ENCODE peak calls at places on chromosomes 13 and 19, in nine cellular contexts. M is GM12891; K is substantia nigra; I is NCI-H1105; L is brain microvascular endothelial cell; R is stimulated activated CD8-positive, alpha-beta memory T cell treated with anti-CD3 and anti-CD28 coated beads, Interleukin-4, amount 100 ng/mL, for 48 hours; A is activated CD4-positive, alpha-beta T cell treated with anti-CD3 and anti-CD28 coated beads, Interleukin-2, amount 50 U/mL, for 48 hours; P is stomach; B is GM12865. T is an unnamed sample.

GRCh38 chr13:22210134-22210930 is 539.5 kb downstream of the FGF9 start:
- DNase-seq in M (no peak), K (no peak), I (no peak), L (no peak), R (no peak), A (no peak), P (no peak), B (no peak), T (no peak)

GRCh38 chr19:8361921-8362793 is 1.8 kb upstream of the ANGPTL4 start:
- DNase-seq in M (no peak), K (peak; percentile 79), I (peak; percentile 73), L (peak; percentile 98), R (peak; percentile 61), A (peak; percentile 64), P (peak; percentile 98), B (no peak), T (peak; percentile 95)

GRCh38 chr19:35318679-35319448 is 10.1 kb upstream of the CD22 start:
- DNase-seq in M (no peak), K (peak; percentile 87), I (no peak), L (peak; percentile 49), R (peak; percentile 43), A (no peak), P (peak; percentile 32), B (no peak), T (peak; percentile 61)

GRCh38 chr13:97478247-97478646 is 44.3 kb downstream of the RAP2A start:
- DNase-seq in M (no peak), K (no peak), I (no peak), L (no peak), R (no peak), A (no peak), P (no peak), B (no peak), T (no peak)

GRCh38 chr19:35140898-35141626 is 2.0 kb upstream of the FXYD7 start:
- DNase-seq in M (peak; percentile 100), K (peak; percentile 93), I (peak; percentile 57), L (peak; percentile 84), R (peak; percentile 98), A (peak; percentile 97), P (peak; percentile 97), B (peak; percentile 92), T (peak; percentile 96)

GRCh38 chr13:67438465-67438864 is 208.3 kb upstream of the PCDH9 start:
- DNase-seq in M (no peak), K (no peak), I (no peak), L (no peak), R (no peak), A (no peak), P (no peak), B (no peak), T (no peak)

GRCh38 chr19:40315812-40316475 is 30.8 kb upstream of the AKT2 start:
- DNase-seq in M (no peak), K (no peak), I (no peak), L (no peak), R (no peak), A (no peak), P (no peak), B (no peak), T (no peak)

GRCh38 chr19:45348367-45349125 is 8.0 kb downstream of the KLC3 start:
- DNase-seq in M (no peak), K (no peak), I (no peak), L (no peak), R (no peak), A (no peak), P (no peak), B (no peak), T (no peak)

GRCh38 chr13:89763011-89763410 is 1584.5 kb upstream of the MIR17HG start:
- DNase-seq in M (no peak), K (no peak), I (no peak), L (no peak), R (no peak), A (no peak), P (no peak), B (no peak), T (no peak)

GRCh38 chr13:93116809-93117208 is 109.8 kb upstream of the GPC6 start:
- DNase-seq in M (no peak), K (no peak), I (no peak), L (no peak), R (no peak), A (no peak), P (no peak), B (no peak), T (no peak)

GRCh38 chr13:112867301-112867711 is 101.7 kb upstream of the MCF2L start:
- DNase-seq in M (no peak), K (no peak), I (no peak), L (no peak), R (no peak), A (no peak), P (no peak), B (no peak), T (no peak)

GRCh38 chr13:77555246-77555645 is 19.7 kb downstream of the SCEL start:
- DNase-seq in M (no peak), K (no peak), I (no peak), L (no peak), R (no peak), A (no peak), P (no peak), B (no peak), T (no peak)

GRCh38 chr19:14632286-14632685 is 42.4 kb downstream of the ADGRE3 start:
- DNase-seq in M (peak; percentile 13), K (no peak), I (no peak), L (peak; percentile 18), R (peak; percentile 25), A (peak; percentile 7), P (no peak), B (peak; percentile 58), T (no peak)

GRCh38 chr13:61128850-61129645 is 286.6 kb downstream of the PCDH20 start:
- DNase-seq in M (no peak), K (no peak), I (peak; percentile 75), L (no peak), R (no peak), A (no peak), P (no peak), B (no peak), T (no peak)

GRCh38 chr19:9786342-9786741 is 17.8 kb upstream of the ZNF846 start:
- DNase-seq in M (no peak), K (no peak), I (no peak), L (no peak), R (no peak), A (no peak), P (no peak), B (no peak), T (no peak)

GRCh38 chr19:54178581-54179261 is 5.8 kb upstream of the TMC4 start:
- DNase-seq in M (no peak), K (peak; percentile 9), I (no peak), L (no peak), R (peak; percentile 59), A (no peak), P (peak; percentile 51), B (no peak), T (no peak)

GRCh38 chr19:5444431-5444830 is 10.8 kb upstream of the ZNRF4 start:
- DNase-seq in M (no peak), K (no peak), I (no peak), L (no peak), R (no peak), A (no peak), P (no peak), B (no peak), T (no peak)

GRCh38 chr19:49710372-49710951 is 19.5 kb downstream of the CPT1C start:
- DNase-seq in M (no peak), K (no peak), I (no peak), L (no peak), R (no peak), A (no peak), P (no peak), B (no peak), T (no peak)

GRCh38 chr13:23630349-23631093 is 60.3 kb downstream of the TNFRSF19 start:
- DNase-seq in M (no peak), K (no peak), I (no peak), L (peak; percentile 28), R (no peak), A (no peak), P (no peak), B (no peak), T (no peak)

GRCh38 chr13:112592181-112592580 is 4.2 kb upstream of the TUBGCP3 start:
- DNase-seq in M (no peak), K (no peak), I (no peak), L (no peak), R (no peak), A (no peak), P (no peak), B (no peak), T (no peak)

GRCh38 chr19:2729943-2730818 is 9.0 kb upstream of the DIRAS1 start:
- DNase-seq in M (no peak), K (no peak), I (no peak), L (no peak), R (no peak), A (no peak), P (no peak), B (no peak), T (no peak)

GRCh38 chr19:49331616-49332055 is 3.6 kb upstream of the CD37 start:
- DNase-seq in M (no peak), K (peak; percentile 20), I (no peak), L (peak; percentile 54), R (peak; percentile 69), A (peak; percentile 64), P (peak; percentile 34), B (peak; percentile 90), T (no peak)

GRCh38 chr13:33251131-33251629 is 34.4 kb downstream of the STARD13 start:
- DNase-seq in M (no peak), K (no peak), I (no peak), L (peak; percentile 94), R (no peak), A (no peak), P (no peak), B (peak; percentile 60), T (no peak)

GRCh38 chr13:30551194-30551593 is 66.5 kb upstream of the USPL1 start:
- DNase-seq in M (no peak), K (no peak), I (no peak), L (no peak), R (no peak), A (no peak), P (no peak), B (peak; percentile 65), T (no peak)

GRCh38 chr19:46621191-46622117 is 3.4 kb downstream of the PTGIR start:
- DNase-seq in M (no peak), K (no peak), I (no peak), L (no peak), R (peak; percentile 59), A (no peak), P (no peak), B (no peak), T (no peak)

GRCh38 chr19:29277107-29277506 is 64.2 kb upstream of the UQCRFS1 start:
- DNase-seq in M (peak; percentile 56), K (no peak), I (no peak), L (no peak), R (peak; percentile 56), A (peak; percentile 61), P (no peak), B (peak; percentile 83), T (peak; percentile 70)

GRCh38 chr13:73059460-73060250 is 850 bp downstream of the KLF5 start:
- DNase-seq in M (peak; percentile 42), K (peak; percentile 6), I (no peak), L (no peak), R (peak; percentile 55), A (peak; percentile 50), P (peak; percentile 75), B (peak; percentile 65), T (peak; percentile 58)

GRCh38 chr13:102567857-102568256 is 28.9 kb upstream of the TPP2 start:
- DNase-seq in M (no peak), K (no peak), I (no peak), L (no peak), R (no peak), A (no peak), P (no peak), B (no peak), T (no peak)

GRCh38 chr19:4967738-4968461 is 1.0 kb upstream of the KDM4B start:
- DNase-seq in M (no peak), K (no peak), I (no peak), L (no peak), R (no peak), A (no peak), P (no peak), B (no peak), T (no peak)

GRCh38 chr13:60583911-60584753 is 187.1 kb downstream of the TDRD3 start:
- DNase-seq in M (no peak), K (no peak), I (no peak), L (peak; percentile 91), R (no peak), A (peak; percentile 13), P (no peak), B (peak; percentile 5), T (no peak)

T was measured in ureter.